ENCODE peak calls at places on chromosomes 3 and 15, in nine cellular contexts. A is left lung, E is Peyer's patch, W is fibroblast of lung, J is stomach, D is heart right ventricle, M is DND-41, H is tibial artery, T is colonic mucosa. Y is an unnamed sample.

GRCh38 chr3:13788522-13789424 is 91.1 kb downstream of the WNT7A start:
- DNase-seq in J (no peak), M (no peak), D (no peak), H (no peak), E (no peak), A (no peak), W (no peak), T (no peak), Y (no peak)

GRCh38 chr15:32844118-32844711 is 126.4 kb downstream of the GREM1 start:
- DNase-seq in A (no peak), D (no peak), E (no peak), W (peak), J (no peak), T (no peak), M (no peak), H (no peak), Y (no peak)

GRCh38 chr3:114709102-114709501 is 415.3 kb downstream of the TIGIT start:
- DNase-seq in A (no peak), T (no peak), M (no peak), J (no peak), H (no peak), W (peak), D (no peak), E (no peak), Y (no peak)

GRCh38 chr3:70546679-70547078 is 234.2 kb upstream of the MDFIC2 start:
- DNase-seq in H (no peak), J (no peak), D (no peak), M (no peak), E (no peak), A (no peak), T (no peak), W (no peak), Y (no peak)

GRCh38 chr3:106688463-106688862 is 688.8 kb upstream of the CCDC54 start:
- DNase-seq in T (no peak), J (no peak), A (no peak), W (peak), M (no peak), H (peak), D (no peak), E (no peak), Y (no peak)

GRCh38 chr3:101141135-101141534 is 147.9 kb upstream of the ABI3BP start:
- DNase-seq in W (no peak), E (no peak), A (no peak), D (no peak), H (no peak), M (no peak), J (no peak), T (no peak), Y (no peak)

GRCh38 chr15:89785771-89786135 is 9.6 kb downstream of the MESP2 start:
- DNase-seq in A (no peak), E (no peak), J (no peak), M (no peak), W (no peak), D (no peak), T (no peak), H (no peak), Y (no peak)

GRCh38 chr15:26287381-26287780 is 424.3 kb upstream of the ATP10A start:
- DNase-seq in J (no peak), M (no peak), E (no peak), A (no peak), D (no peak), H (no peak), W (no peak), T (no peak), Y (no peak)

GRCh38 chr3:40681658-40682055 is 156.9 kb downstream of the ZNF621 start:
- DNase-seq in D (no peak), A (no peak), M (no peak), E (no peak), W (no peak), T (no peak), H (no peak), J (no peak), Y (no peak)

GRCh38 chr3:38579551-38580449 is 69.7 kb downstream of the SCN5A start:
- DNase-seq in A (no peak), D (peak), H (peak), T (no peak), E (peak), J (peak), W (peak), M (no peak), Y (no peak)

GRCh38 chr3:130671545-130671944 is 75.1 kb downstream of the PIK3R4 start:
- DNase-seq in J (no peak), M (no peak), A (no peak), T (no peak), E (no peak), H (no peak), D (no peak), W (no peak), Y (no peak)

GRCh38 chr3:155388417-155388816 is 94.9 kb upstream of the STRIT1 start:
- DNase-seq in H (no peak), M (peak), T (no peak), W (no peak), J (no peak), A (no peak), E (no peak), D (no peak), Y (no peak)

GRCh38 chr15:65092911-65093792 is 16.6 kb downstream of the KBTBD13 start:
- DNase-seq in E (no peak), W (no peak), A (no peak), T (no peak), D (no peak), M (no peak), H (no peak), J (no peak), Y (no peak)

GRCh38 chr15:51982013-51982769 is 10.6 kb upstream of the LEO1 start:
- DNase-seq in T (peak), W (peak), E (peak), H (no peak), A (no peak), D (peak), J (no peak), M (peak), Y (peak)

GRCh38 chr3:123764642-123765041 is 119.5 kb downstream of the MYLK start:
- DNase-seq in A (no peak), W (no peak), M (no peak), J (no peak), T (peak), H (no peak), D (no peak), E (no peak), Y (no peak)

GRCh38 chr15:71647479-71647792 is 162.9 kb upstream of the NR2E3 start:
- DNase-seq in T (no peak), E (no peak), M (no peak), A (no peak), J (no peak), W (peak), D (no peak), H (no peak), Y (no peak)

GRCh38 chr15:98724017-98724416 is 75.7 kb downstream of the IGF1R start:
- DNase-seq in H (no peak), M (no peak), W (no peak), T (no peak), A (no peak), J (no peak), D (no peak), E (no peak), Y (no peak)

GRCh38 chr3:8970971-8971589 is 7.8 kb upstream of the RAD18 start:
- DNase-seq in H (peak), T (peak), D (no peak), M (peak), E (no peak), A (no peak), W (peak), J (peak), Y (peak)

GRCh38 chr15:73950479-73951043 is 24.3 kb downstream of the LOXL1 start:
- DNase-seq in M (no peak), E (peak), J (no peak), T (no peak), D (no peak), W (no peak), H (no peak), A (no peak), Y (no peak)

DNA sequence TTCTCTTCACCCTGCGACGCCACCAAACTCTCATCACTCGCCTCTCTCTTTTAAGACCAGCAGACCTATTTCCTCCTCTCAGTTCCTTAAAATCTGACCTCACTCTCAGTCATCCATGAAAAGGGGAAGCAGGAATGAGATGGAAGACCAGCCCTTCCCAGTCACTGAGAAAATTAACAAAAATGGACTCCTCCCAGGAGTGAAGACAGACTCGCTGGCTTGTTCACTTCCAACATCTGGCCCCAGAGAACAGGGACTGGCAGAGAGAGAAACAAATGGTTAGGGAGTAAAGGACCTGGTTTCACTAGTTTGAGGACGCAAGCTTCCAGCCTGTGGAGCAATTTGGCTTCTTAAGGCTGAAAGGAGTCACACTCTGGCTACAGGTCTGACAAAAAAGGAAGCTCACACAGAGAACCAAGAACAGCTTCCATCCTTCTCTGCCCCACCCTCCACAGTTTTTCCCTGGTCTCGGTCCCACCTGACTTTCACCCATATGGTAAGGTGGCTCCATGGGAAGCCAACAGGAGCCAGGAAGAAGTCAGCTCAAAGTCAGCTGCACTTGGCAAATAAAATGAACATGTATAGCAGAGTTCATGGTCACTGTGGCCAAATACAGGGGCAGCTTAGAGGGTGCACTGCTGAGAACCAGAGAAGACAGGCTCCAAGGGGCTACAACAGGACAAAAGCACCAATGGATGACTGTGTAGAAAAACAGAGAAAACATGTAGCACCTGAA is 57.2 kb downstream of the ITGB5 start:
- DNase-seq in M (no peak), J (no peak), E (no peak), A (no peak), T (no peak), H (peak), D (no peak), W (no peak), Y (no peak)
- H3K27ac ChIP-seq in M (no peak), J (peak), E (no peak), A (no peak), T (no peak), H (peak), D (peak), W (peak), Y (no peak)

GRCh38 chr3:86175593-86175992 is 815.4 kb downstream of the VGLL3 start:
- DNase-seq in W (no peak), M (no peak), D (no peak), J (no peak), H (no peak), E (no peak), A (no peak), T (no peak), Y (no peak)
- H3K4me3 ChIP-seq in W (no peak), M (no peak), D (no peak), J (no peak), H (no peak), E (no peak), A (no peak), T (no peak), Y (no peak)

DNA sequence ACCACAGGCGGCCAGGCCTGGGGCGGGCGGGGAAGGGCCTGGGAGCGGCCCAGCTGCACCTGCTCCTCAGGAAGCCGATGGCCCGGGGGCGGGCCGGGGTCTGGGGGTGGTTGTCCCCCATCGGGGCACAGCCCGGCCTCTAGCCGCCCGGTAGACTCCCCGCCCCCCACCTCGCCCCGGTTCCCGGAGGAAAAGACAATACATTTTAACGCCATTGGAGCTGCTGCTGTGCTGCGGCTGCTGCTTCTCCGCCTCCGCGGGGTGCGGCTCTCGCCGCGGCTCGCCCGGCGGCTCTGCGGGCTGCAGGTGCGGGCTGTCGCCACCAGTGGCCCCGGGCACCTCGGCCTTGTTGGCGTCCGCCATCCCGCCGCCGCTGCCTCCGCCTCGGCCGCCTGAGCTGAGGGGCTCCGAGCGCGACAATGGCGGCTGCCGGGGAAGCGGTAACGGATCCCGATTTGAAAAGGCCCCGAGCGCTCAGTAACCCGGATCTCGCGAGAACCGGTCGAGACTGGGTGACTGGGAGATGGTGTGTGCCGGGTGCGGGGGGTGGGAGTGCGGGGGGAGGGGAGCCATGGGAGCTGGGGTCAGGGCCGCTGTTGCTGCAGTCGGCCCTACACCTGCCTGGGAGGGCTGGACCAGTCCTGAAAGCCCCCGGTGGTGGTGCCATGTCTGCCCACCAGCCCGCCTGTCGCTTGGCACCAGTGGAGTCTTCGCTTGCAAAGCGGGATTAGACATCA is at the start of gene MYEF2:
- DNase-seq in H (peak), T (peak), J (peak), D (peak), E (peak), A (peak), W (peak), M (peak), Y (peak)
- TF ChIP-seq CTCF in H (no peak), T (no peak), J (no peak), D (no peak), E (no peak), A (no peak), W (no peak), M (no peak), Y (no peak)

GRCh38 chr3:189808246-189809007 is 177.2 kb downstream of the TP63 start:
- DNase-seq in H (no peak), E (no peak), D (no peak), T (no peak), M (no peak), W (no peak), J (no peak), A (no peak), Y (no peak)

GRCh38 chr3:189803254-189803653 is 172.1 kb downstream of the TP63 start:
- DNase-seq in M (no peak), H (no peak), T (no peak), E (no peak), D (no peak), W (no peak), J (no peak), A (no peak), Y (no peak)

GRCh38 chr3:189805375-189806067 is 174.3 kb downstream of the TP63 start:
- DNase-seq in J (no peak), T (no peak), D (no peak), E (no peak), M (no peak), W (no peak), A (no peak), H (no peak), Y (no peak)

GRCh38 chr3:189809583-189809982 is 178.4 kb downstream of the TP63 start:
- DNase-seq in M (no peak), T (no peak), W (peak), D (no peak), A (no peak), E (no peak), H (no peak), J (no peak), Y (no peak)

DNA sequence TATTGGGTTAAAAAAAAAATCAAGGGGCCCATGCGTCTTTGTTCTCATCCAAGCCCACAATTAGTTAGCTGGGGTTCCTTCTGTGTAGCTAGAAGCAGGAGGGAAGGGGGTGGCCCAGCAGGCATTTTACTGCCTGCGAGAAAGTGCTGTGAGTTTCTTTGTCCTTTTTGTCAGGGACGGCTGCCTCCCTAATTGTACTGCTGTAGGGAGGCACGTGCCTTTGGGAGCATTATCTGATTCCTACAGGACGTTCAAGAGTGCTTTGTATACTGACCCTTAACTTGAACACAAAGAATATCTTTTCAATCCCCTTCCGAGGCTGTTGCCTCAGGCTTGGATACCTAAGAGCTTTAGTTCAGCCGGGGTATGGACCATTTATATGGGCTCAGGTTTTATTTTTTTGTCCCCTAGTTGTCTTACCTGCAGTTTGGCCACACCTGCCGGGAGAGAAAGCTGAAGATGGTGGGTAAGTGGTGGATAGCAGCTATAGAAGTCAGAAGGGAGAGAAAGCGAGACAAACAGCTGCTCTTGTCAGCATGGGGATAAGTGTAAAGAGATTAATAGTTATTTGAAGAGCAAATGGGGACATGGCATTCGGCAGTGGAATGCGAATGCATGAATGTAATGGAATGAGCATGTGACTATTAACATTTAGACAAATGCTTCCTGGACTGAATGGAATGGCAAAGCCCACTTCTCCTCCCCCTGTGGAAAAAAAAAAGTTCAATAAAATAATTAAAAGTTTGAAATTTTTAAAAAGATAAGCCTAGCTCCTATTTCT is 175.2 kb downstream of the TP63 start:
- DNase-seq in M (no peak), D (no peak), J (no peak), W (no peak), E (no peak), A (no peak), H (no peak), T (no peak), Y (no peak)
- H3K27ac ChIP-seq in M (no peak), D (no peak), J (no peak), W (no peak), E (no peak), A (no peak), H (no peak), T (no peak), Y (no peak)

DNA sequence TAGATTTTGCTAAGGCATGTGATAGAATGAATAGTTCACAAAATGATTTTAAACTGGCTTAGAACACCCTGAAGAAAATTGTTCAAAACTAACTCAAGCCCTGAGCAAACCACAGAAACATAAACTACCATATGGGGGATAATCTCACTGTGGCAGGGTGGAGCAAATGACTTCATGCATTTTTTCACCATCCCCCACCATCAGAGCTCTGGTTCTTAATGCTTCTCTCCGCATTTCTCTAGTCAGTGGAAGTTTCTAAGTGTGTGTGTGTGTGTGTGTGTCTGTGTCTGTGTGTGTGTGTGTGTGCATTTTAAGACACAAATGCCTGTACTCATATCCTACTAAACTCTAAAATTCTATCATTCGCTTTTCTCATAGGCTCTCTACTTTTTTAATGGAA is 107.1 kb upstream of the PHLDB2 start:
- DNase-seq in M (no peak), J (no peak), D (no peak), H (no peak), W (peak), E (no peak), T (no peak), A (no peak), Y (no peak)
- H3K4me3 ChIP-seq in M (no peak), J (no peak), D (no peak), H (no peak), W (no peak), E (no peak), T (no peak), A (no peak), Y (no peak)

GRCh38 chr3:58491506-58492384 is at the start of gene KCTD6:
- DNase-seq in H (peak), J (peak), M (peak), A (peak), D (peak), W (peak), T (peak), E (peak), Y (peak)
- TF ChIP-seq CTCF in H (peak), J (peak), M (peak), A (peak), D (peak), W (peak), T (peak), E (peak), Y (peak)

GRCh38 chr3:66453525-66454463 is 47.0 kb downstream of the LRIG1 start:
- DNase-seq in H (peak), E (no peak), W (no peak), D (no peak), M (no peak), A (no peak), T (no peak), J (no peak), Y (no peak)
- H3K27ac ChIP-seq in H (peak), E (no peak), W (no peak), D (peak), M (no peak), A (no peak), T (no peak), J (peak), Y (peak)

Y was measured in prostate gland.